ENCODE peak calls at places on chromosome 1, in eight cellular contexts. R is heart left ventricle, I is tibial artery, V is A549, W is pancreas, L is lung, Z is lower lobe of right lung, K is colonic mucosa. G is an unnamed sample. For H3K4me1, the result is how much of the 10 kb centered on the place peaks cover.

GRCh38 chr1:15038232-15039016 is 115.1 kb upstream of the TMEM51 start:
- DNase-seq in L (no peak), I (no peak), V (peak), R (no peak), Z (no peak), W (no peak), K (no peak), G (peak)

GRCh38 chr1:227219715-227220292 is 98.5 kb downstream of the CDC42BPA start:
- DNase-seq in R (no peak), L (no peak), Z (no peak), I (no peak), W (no peak), V (no peak), K (no peak), G (no peak)

GRCh38 chr1:70674981-70675685 is 264.1 kb downstream of the CTH start:
- DNase-seq in K (no peak), L (no peak), R (no peak), V (no peak), W (no peak), Z (no peak), I (no peak), G (peak)

GRCh38 chr1:41626616-41627375 is 142.3 kb upstream of the EDN2 start:
- DNase-seq in V (peak), L (no peak), I (no peak), R (no peak), Z (no peak), W (no peak), K (no peak), G (peak)

GRCh38 chr1:187877220-187877619 is 1048.5 kb downstream of the PLA2G4A start:
- DNase-seq in V (no peak), K (no peak), W (no peak), Z (no peak), L (no peak), R (no peak), I (no peak), G (no peak)

GRCh38 chr1:197915217-197915616 is 2.0 kb upstream of the LHX9 start:
- DNase-seq in R (no peak), Z (no peak), V (no peak), I (no peak), L (no peak), K (no peak), W (no peak), G (peak)

GRCh38 chr1:66243548-66244130 is 290.3 kb upstream of the SGIP1 start:
- DNase-seq in K (no peak), W (no peak), I (no peak), L (no peak), R (no peak), V (no peak), Z (no peak), G (no peak)

GRCh38 chr1:206555473-206555935 is 48.2 kb downstream of the RASSF5 start:
- DNase-seq in W (no peak), V (no peak), I (no peak), Z (no peak), L (no peak), K (no peak), R (peak), G (peak)

GRCh38 chr1:38860464-38860816 is 868 bp upstream of the RRAGC start:
- DNase-seq in V (no peak), I (no peak), Z (no peak), K (no peak), L (no peak), W (no peak), R (no peak), G (no peak)

GRCh38 chr1:168979303-168979702 is 127.2 kb upstream of the ATP1B1 start:
- DNase-seq in V (no peak), Z (no peak), I (no peak), W (no peak), K (no peak), L (no peak), R (no peak), G (no peak)

GRCh38 chr1:57003398-57004139 is 37.8 kb upstream of the C8B start:
- DNase-seq in V (no peak), W (no peak), Z (no peak), I (no peak), R (no peak), K (no peak), L (no peak), G (no peak)

GRCh38 chr1:15039017-15039648 is 114.4 kb upstream of the TMEM51 start:
- DNase-seq in I (no peak), W (no peak), V (no peak), L (no peak), K (no peak), R (no peak), Z (no peak), G (no peak)

GRCh38 chr1:93814059-93814794 is 64.8 kb downstream of the DNTTIP2 start:
- DNase-seq in K (peak), Z (no peak), V (peak), R (peak), L (peak), I (no peak), W (no peak), G (peak)

GRCh38 chr1:154812911-154813816 is 56.9 kb downstream of the KCNN3 start:
- DNase-seq in K (no peak), L (peak), I (no peak), R (peak), Z (no peak), W (no peak), V (no peak), G (peak)

GRCh38 chr1:28835237-28835650 is 23.3 kb downstream of the OPRD1 start:
- DNase-seq in K (no peak), Z (no peak), V (no peak), R (no peak), I (no peak), W (no peak), L (no peak), G (no peak)

GRCh38 chr1:202207292-202207691 is 13.7 kb downstream of the LGR6 start:
- DNase-seq in K (no peak), I (peak), W (no peak), R (no peak), Z (no peak), L (no peak), V (peak), G (peak)

GRCh38 chr1:4344065-4344753 is 310.2 kb upstream of the AJAP1 start:
- DNase-seq in I (no peak), Z (no peak), R (no peak), W (no peak), K (no peak), V (no peak), L (no peak), G (no peak)

DNA sequence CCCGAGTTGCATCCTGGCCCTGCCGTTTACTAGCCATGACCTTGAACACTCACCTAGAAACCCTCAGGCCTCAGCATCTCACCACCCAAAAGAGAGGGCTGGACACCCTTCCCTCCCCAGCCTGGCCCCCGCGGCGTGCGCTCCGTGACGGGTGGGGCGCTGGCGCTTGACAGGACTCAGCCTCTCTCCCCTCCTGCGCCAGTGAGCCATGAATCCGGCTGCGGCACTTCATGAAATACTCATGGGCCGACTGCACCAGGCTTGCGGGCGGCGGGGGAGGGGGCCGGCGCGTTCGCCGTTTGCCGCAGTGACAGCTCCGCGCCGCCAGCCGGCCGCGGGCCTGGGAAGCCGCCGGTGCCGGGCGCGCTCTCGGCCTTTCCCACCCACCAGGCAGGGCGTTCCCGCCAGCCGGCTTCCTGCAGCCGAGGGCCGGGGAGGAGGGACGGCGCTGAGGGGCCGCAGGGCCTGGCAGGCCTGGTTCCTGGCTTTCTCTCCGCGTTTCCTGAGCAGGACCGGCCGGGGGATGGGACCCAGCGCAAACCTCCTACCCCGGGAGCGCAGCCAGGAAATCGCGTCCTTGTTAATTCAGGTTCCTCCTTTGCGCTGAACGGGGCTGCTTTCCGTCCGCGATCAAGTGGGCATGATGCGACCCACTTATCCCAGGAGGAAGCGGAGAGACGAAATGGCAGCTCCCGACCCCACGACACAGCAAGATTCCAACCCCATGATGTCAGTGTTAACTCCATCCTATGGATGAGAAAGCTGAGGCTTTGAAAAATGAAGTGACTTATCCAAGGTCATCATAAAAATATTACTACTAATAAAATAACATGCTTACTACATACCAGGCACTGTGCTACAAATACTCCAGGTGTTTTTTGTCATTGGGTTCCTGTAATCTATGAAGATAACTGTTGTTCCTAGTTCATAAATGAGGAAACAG is 9.1 kb upstream of the LUZP1 start:
- DNase-seq in V (peak), W (peak), L (peak), I (peak), K (peak), Z (peak), R (peak), G (peak)
- TF ChIP-seq CTCF in V (no peak), W (no peak), L (no peak), I (peak), K (no peak), Z (no peak), R (no peak), G (peak)

DNA sequence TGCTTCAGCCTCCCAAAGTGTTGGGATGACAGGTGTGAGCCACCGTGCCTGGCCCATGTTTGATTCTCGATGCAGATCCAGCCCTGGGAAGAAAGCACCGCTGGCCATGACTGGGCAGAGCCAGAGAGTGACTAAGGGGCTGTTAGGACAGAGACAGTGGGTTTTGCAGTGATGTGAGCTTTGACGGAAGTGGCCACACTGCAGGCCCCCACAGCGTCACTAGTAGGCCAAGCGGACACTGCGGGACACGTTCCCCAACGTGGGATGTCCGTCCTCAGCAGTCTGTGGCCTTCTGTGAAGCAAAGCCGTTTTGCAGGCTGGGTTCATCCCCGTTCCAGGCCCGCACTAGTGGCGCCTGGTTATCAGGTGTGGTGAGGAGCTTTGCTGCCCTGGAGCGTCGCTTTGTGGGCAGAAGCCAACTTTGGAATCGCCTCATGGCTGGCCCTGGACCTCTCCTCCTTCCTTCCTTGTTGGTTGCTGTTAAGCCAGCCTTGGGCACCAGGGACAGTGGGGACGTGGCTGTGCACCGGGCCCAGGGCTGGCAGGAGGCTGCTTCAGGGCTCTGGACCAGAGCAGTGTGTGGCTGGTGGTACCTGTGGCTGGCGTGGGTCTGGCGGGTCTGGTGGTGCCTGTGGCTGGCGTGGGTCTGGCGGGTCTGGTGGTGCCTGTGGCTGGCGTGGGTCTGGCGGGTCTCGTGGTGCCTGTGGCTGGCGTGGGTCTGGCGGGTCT is 41.2 kb downstream of the SKI start:
- DNase-seq in R (no peak), K (no peak), Z (no peak), W (peak), V (no peak), L (no peak), I (no peak), G (no peak)
- H3K27ac ChIP-seq in R (no peak), K (no peak), Z (no peak), W (no peak), V (no peak), L (no peak), I (no peak), G (peak)

GRCh38 chr1:204110894-204111633 is 38.1 kb downstream of the SOX13 start:
- DNase-seq in K (no peak), W (no peak), Z (no peak), V (peak), R (no peak), I (no peak), L (no peak), G (no peak)

GRCh38 chr1:204104331-204105222 is 31.7 kb downstream of the SOX13 start:
- DNase-seq in V (peak), R (peak), W (no peak), L (no peak), I (no peak), K (peak), Z (no peak), G (no peak)

GRCh38 chr1:204106825-204107224 is 33.9 kb downstream of the SOX13 start:
- DNase-seq in I (no peak), L (no peak), R (no peak), V (no peak), K (no peak), W (no peak), Z (no peak), G (no peak)

GRCh38 chr1:204107892-204108291 is 35.0 kb downstream of the SOX13 start:
- DNase-seq in K (no peak), L (no peak), V (no peak), I (no peak), W (no peak), R (no peak), Z (no peak), G (no peak)

DNA sequence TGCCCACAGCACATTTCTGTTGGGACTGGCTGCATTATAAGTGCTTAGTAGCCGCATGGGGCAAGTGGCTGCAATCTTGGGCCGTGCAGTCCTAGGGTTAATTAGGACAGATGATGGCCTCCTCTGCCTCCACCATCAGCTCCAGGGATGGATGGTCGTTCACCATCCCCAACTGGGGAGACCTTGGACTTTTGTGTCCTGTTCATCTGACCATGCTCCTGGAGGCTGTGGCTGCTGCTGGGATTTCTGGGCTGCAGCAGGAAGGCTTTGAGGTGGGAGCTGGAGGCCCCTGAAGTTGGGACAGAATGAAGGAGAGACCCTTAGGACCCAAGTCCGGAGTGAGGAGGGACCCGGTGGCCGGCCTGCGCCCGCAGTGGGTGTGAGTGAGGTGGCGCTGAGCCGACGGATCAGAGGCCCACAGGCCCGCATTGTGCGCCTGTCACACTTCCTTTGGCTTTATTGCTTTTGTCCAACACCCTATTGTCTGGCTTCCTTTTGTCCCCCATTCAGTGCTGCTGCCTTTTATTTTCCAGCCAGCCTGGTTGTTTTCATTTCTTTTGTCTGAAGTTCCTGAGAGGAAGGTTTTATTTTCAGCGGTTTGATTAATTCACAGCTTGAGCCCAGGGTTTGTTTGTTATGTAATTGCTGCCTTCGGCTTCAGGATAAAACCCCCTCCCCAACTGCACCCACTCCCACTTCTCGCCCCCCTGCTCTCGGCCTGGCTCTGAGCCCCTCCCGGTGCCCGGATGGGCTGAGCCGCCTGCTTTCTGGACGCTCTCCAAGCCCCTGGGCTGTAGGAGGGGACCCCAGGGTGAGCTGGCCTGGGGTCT is 35.6 kb downstream of the SOX13 start:
- DNase-seq in L (no peak), V (no peak), K (no peak), W (no peak), I (no peak), R (no peak), Z (no peak), G (peak)
- H3K4me1 ChIP-seq in L (under half), V (under half), K (under half), W (under half), I (under half), R (under half), Z (half or more), G (under half)

GRCh38 chr1:234925440-234926251 is 203.0 kb downstream of the TOMM20 start:
- DNase-seq in V (peak), K (peak), Z (no peak), R (no peak), I (peak), L (no peak), W (no peak), G (peak)
- TF ChIP-seq CTCF in V (no peak), K (no peak), Z (no peak), R (no peak), I (no peak), L (no peak), W (no peak), G (no peak)

GRCh38 chr1:176893625-176894352 is 270.7 kb downstream of the ASTN1 start:
- DNase-seq in R (no peak), I (no peak), W (no peak), K (no peak), V (no peak), L (no peak), Z (no peak), G (no peak)
- H3K27ac ChIP-seq in R (no peak), I (no peak), W (no peak), K (no peak), V (no peak), L (no peak), Z (no peak), G (no peak)

GRCh38 chr1:230303069-230303468 is 123.1 kb downstream of the PGBD5 start:
- DNase-seq in L (no peak), W (no peak), R (no peak), K (no peak), I (no peak), V (no peak), Z (no peak), G (no peak)
- H3K4me1 ChIP-seq in L (under half), W (under half), R (under half), K (under half), I (under half), V (under half), Z (under half), G (under half)

DNA sequence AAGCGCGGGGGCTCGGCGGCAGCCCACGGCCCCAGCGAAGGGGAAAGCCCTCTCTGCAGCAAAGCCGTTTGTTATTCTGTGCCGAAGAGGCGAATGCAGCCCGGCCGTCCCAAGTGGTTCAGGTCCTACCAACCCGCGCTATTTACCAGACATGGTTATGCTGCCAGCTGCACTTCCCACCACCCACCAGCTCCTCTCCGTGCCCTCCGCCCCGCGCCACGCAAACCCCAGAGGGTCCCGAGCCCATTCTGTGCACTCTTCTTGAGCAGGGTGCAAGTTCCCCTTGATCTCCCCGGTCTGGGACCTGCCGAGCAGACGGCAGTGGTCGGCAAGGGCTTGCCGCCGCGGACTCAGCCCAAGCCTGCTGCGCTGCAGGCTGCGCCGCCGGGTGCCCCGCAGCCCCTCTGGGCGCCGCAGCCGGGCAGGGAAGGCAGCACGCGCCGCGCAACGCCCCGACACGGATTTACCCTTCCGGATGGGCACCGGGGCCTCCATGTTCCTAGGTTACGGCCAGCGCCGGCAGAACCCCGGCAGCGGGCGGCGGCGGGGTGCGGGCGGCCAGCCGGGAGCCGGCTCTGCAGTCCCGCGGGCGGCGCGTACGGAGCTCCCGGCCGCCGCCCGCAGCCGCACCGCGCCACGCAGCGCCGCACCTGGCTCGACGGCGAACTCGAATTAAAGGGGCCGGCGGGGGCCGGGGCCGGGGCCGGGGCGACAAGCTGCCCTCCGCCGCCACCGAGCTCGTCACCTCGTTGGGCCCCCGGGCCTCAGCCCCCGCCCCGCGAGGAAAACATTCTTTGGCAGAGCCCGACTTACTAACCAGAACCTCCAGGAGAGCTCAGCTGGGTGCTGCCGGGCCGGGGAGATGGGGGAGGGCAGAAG is 865 bp upstream of the KCNA2 start:
- DNase-seq in K (no peak), L (no peak), V (no peak), Z (no peak), R (no peak), W (peak), I (no peak), G (peak)
- TF ChIP-seq CTCF in K (no peak), L (no peak), V (no peak), Z (no peak), R (no peak), W (no peak), I (no peak), G (peak)

DNA sequence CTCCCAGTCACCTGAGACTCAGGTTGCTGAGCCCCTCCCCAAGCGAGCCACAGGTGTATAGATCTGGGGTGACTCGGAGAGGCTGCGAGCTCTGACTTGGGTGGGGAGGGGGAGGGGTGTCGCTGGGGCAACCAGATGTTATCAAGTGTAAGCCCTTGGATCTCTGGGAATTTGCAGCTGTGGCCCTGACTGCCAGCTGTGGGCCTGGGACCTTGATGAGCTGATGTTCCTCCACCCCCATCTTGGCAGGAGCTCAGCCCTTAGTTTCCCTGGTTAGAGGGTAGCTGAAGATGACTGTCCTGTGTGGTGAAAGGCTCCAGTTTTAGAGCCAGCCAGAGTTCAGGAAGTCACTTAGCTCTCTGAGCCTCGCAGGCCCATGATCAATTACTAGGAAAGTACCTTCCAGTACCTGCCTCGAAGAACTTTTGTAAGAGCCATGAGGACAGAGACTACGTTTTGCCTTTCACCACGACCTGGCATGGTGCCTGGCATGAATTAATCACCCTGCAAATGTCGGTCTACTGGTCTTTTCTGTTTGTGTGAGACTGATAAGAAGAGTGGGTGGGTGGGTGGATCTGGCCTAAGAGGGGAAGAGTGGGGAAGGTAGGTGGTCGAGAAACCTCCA is 55.8 kb downstream of the YARS1 start:
- DNase-seq in I (peak), W (peak), V (peak), L (peak), Z (peak), K (peak), R (no peak), G (peak)
- H3K27ac ChIP-seq in I (peak), W (peak), V (peak), L (peak), Z (peak), K (peak), R (no peak), G (no peak)